ENCODE peak calls at places on chromosomes 4 and X, in ten cellular contexts. Q is endothelial cell, C is astrocyte of the spinal cord, N is uterus, F is neural crest cell, L is cardiac muscle cell, H is B cell, D is adrenal gland, B is cardiac fibroblast, O is upper lobe of right lung. Y is an unnamed sample.

GRCh38 chrX:47992093-47992375 is 11.8 kb downstream of the ZNF182 start:
- DNase-seq in C (no peak), L (no peak), Q (no peak), D (no peak), O (no peak), H (no peak), B (no peak), F (no peak), N (no peak), Y (no peak)

GRCh38 chrX:70033348-70033747 is 16.4 kb downstream of the AWAT2 start:
- DNase-seq in N (no peak), Q (peak), L (peak), B (peak), O (peak), C (peak), F (peak), H (no peak), D (no peak), Y (no peak)

GRCh38 chr4:94582517-94582916 is 130.8 kb downstream of the PDLIM5 start:
- DNase-seq in L (no peak), C (no peak), D (no peak), N (no peak), B (peak), O (no peak), H (no peak), Q (no peak), F (no peak), Y (no peak)

GRCh38 chr4:53821179-53821851 is 230.0 kb upstream of the LNX1 start:
- DNase-seq in H (no peak), Q (no peak), L (no peak), C (no peak), O (no peak), D (no peak), F (no peak), N (no peak), B (no peak), Y (no peak)

GRCh38 chr4:13515268-13515667 is 29.0 kb downstream of the NKX3-2 start:
- DNase-seq in F (no peak), B (no peak), Q (no peak), N (no peak), L (no peak), O (no peak), H (no peak), D (no peak), C (no peak), Y (no peak)

GRCh38 chrX:17038277-17038676 is 91.8 kb downstream of the REPS2 start:
- DNase-seq in O (no peak), H (no peak), B (no peak), C (no peak), D (no peak), Q (no peak), N (peak), F (no peak), L (peak), Y (no peak)

GRCh38 chr4:145804134-145804533 is 124.2 kb downstream of the C4orf51 start:
- DNase-seq in Q (no peak), N (peak), B (peak), O (no peak), H (no peak), C (peak), L (no peak), F (no peak), D (peak), Y (no peak)

GRCh38 chr4:159481936-159482335 is 379.1 kb downstream of the RAPGEF2 start:
- DNase-seq in L (no peak), N (no peak), H (no peak), B (no peak), F (no peak), D (no peak), O (no peak), Q (no peak), C (no peak), Y (no peak)

GRCh38 chrX:11579856-11580595 is 85.7 kb downstream of the ARHGAP6 start:
- DNase-seq in H (no peak), C (peak), L (no peak), F (no peak), Q (no peak), N (no peak), D (no peak), B (no peak), O (no peak), Y (no peak)

GRCh38 chrX:12403474-12404082 is 265.3 kb downstream of the FRMPD4 start:
- DNase-seq in B (peak), H (no peak), O (no peak), C (peak), N (no peak), L (no peak), Q (no peak), D (no peak), F (no peak), Y (no peak)

GRCh38 chrX:17164936-17165335 is 210.1 kb upstream of the NHS start:
- DNase-seq in B (peak), N (no peak), F (no peak), H (no peak), L (no peak), O (no peak), D (no peak), C (peak), Q (no peak), Y (no peak)

GRCh38 chrX:149495573-149496071 is 9.5 kb downstream of the IDS start:
- DNase-seq in B (peak), N (no peak), L (no peak), O (no peak), Q (no peak), C (peak), H (no peak), F (no peak), D (no peak), Y (no peak)

GRCh38 chr4:11611868-11612267 is 183.2 kb upstream of the HS3ST1 start:
- DNase-seq in D (no peak), O (no peak), L (no peak), B (no peak), F (no peak), H (no peak), Q (no peak), N (no peak), C (no peak), Y (no peak)

GRCh38 chr4:185559913-185560281 is 24.6 kb upstream of the PDLIM3 start:
- DNase-seq in C (peak), F (no peak), D (no peak), Q (no peak), O (no peak), N (peak), H (no peak), L (no peak), B (peak), Y (no peak)

GRCh38 chrX:63354484-63354883 is 3.4 kb upstream of the SPIN4 start:
- DNase-seq in Q (no peak), D (no peak), N (no peak), O (no peak), C (no peak), H (no peak), B (no peak), L (no peak), F (no peak), Y (no peak)

GRCh38 chrX:111445485-111445884 is 33.5 kb upstream of the DCX start:
- DNase-seq in B (peak), F (no peak), N (no peak), O (no peak), Q (peak), C (peak), L (peak), D (no peak), H (no peak), Y (no peak)

GRCh38 chr4:140300271-140300970 is 73.0 kb upstream of the SCOC start:
- DNase-seq in H (no peak), B (peak), Q (no peak), O (no peak), C (peak), D (peak), L (no peak), N (peak), F (no peak), Y (no peak)

GRCh38 chrX:7706032-7706431 is 136.9 kb upstream of the VCX start:
- DNase-seq in O (no peak), B (peak), N (no peak), Q (no peak), H (no peak), L (no peak), F (no peak), C (peak), D (no peak), Y (no peak)
- TF ChIP-seq CTCF in O (peak), B (no peak), N (no peak), Q (no peak), H (no peak), L (no peak), F (peak), C (peak), D (no peak), Y (peak)

GRCh38 chrX:131677655-131678628 is 134.1 kb downstream of the OR13H1 start:
- DNase-seq in N (peak), O (peak), H (peak), L (peak), Q (peak), F (peak), B (peak), D (peak), C (peak), Y (peak)

GRCh38 chrX:131671714-131672113 is 127.8 kb downstream of the OR13H1 start:
- DNase-seq in H (no peak), F (no peak), Q (no peak), D (peak), N (no peak), C (no peak), B (no peak), L (no peak), O (no peak), Y (no peak)

GRCh38 chrX:131675596-131676194 is 131.8 kb downstream of the OR13H1 start:
- DNase-seq in D (no peak), C (peak), F (no peak), Q (no peak), O (no peak), L (peak), B (peak), H (no peak), N (no peak), Y (no peak)
- TF ChIP-seq CTCF in D (peak), C (peak), F (peak), Q (no peak), O (no peak), L (peak), B (peak), H (peak), N (no peak), Y (no peak)

GRCh38 chr4:6782147-6782845 is at the start of gene KIAA0232:
- DNase-seq in D (peak), B (peak), O (peak), N (peak), F (peak), L (peak), H (peak), Q (peak), C (peak), Y (peak)

GRCh38 chr4:6782846-6783110 is 251 bp downstream of the KIAA0232 start:
- DNase-seq in L (no peak), Q (no peak), N (no peak), C (no peak), B (no peak), D (no peak), H (no peak), O (no peak), F (no peak), Y (no peak)

GRCh38 chr4:6781561-6781960 is 966 bp upstream of the KIAA0232 start:
- DNase-seq in L (no peak), N (peak), Q (no peak), H (no peak), B (no peak), O (no peak), F (no peak), D (peak), C (no peak), Y (no peak)

GRCh38 chr4:6785572-6785925 is 3.0 kb downstream of the KIAA0232 start:
- DNase-seq in C (no peak), Q (no peak), O (no peak), L (no peak), B (no peak), F (no peak), H (no peak), N (no peak), D (no peak), Y (no peak)

GRCh38 chr4:6783111-6783981 is 819 bp downstream of the KIAA0232 start:
- DNase-seq in D (peak), L (peak), O (peak), Q (peak), F (peak), B (peak), H (peak), C (peak), N (peak), Y (peak)
- TF ChIP-seq CTCF in D (peak), L (no peak), O (no peak), Q (no peak), F (no peak), B (no peak), H (peak), C (no peak), N (no peak), Y (no peak)

GRCh38 chrX:15050395-15050794 is 177.2 kb downstream of the MOSPD2 start:
- DNase-seq in C (no peak), N (no peak), H (no peak), L (no peak), O (no peak), D (no peak), F (no peak), B (no peak), Q (no peak), Y (no peak)
- TF ChIP-seq CTCF in C (no peak), N (no peak), H (no peak), L (no peak), O (no peak), D (no peak), F (no peak), B (no peak), Q (no peak), Y (peak)

DNA sequence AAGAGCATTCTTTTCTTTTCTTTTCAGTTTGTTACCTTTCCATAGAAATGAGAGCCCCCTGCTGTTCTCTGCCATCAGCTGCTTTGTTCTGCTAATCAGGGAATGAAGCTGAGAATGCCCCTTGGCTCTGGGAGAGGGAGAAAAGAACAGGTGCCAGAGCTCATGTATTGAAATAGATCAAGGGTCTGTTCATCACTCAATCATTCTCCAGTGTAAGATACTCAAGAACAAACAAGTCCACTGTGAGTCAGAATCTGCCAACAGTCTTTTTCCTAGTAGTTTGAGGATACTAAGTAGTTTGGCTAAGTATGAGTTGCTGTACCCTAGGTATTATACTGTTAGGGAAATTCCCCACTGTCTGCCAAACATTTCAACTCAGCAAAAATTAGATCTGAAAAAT is 144.3 kb downstream of the RTL3 start:
- DNase-seq in Q (no peak), B (peak), C (no peak), H (no peak), F (no peak), D (no peak), O (no peak), N (no peak), L (peak), Y (no peak)
- TF ChIP-seq CTCF in Q (no peak), B (no peak), C (no peak), H (no peak), F (no peak), D (no peak), O (peak), N (no peak), L (peak), Y (no peak)